ENCODE peak calls at places on chromosomes 6 and 20, in nine cellular contexts. D is IMR-90, C is GM23248, W is fibroblast of lung, H is HepG2, I is astrocyte, X is mammary epithelial cell, J is H1, E is neuronal stem cell. Z is an unnamed sample.

GRCh38 chr6:17336425-17336824 is 55.3 kb downstream of the RBM24 start:
- DNase-seq in D (peak; percentile 96), C (no peak), W (peak; percentile 34), H (no peak), I (peak; percentile 26), X (no peak), J (no peak), E (no peak), Z (no peak)

GRCh38 chr6:148657053-148657452 is 89.8 kb upstream of the UST start:
- DNase-seq in D (peak; percentile 84), C (peak; percentile 92), W (peak; percentile 28), H (no peak), I (peak; percentile 19), X (peak; percentile 47), J (no peak), E (no peak), Z (no peak)

GRCh38 chr6:25154034-25154596 is 125.1 kb upstream of the CARMIL1 start:
- DNase-seq in D (no peak), C (no peak), W (no peak), H (no peak), I (no peak), X (no peak), J (no peak), E (no peak), Z (no peak)

GRCh38 chr6:11770546-11771466 is 7.8 kb downstream of the ADTRP start:
- DNase-seq in D (peak; percentile 100), C (peak; percentile 99), W (peak; percentile 100), H (no peak), I (peak; percentile 100), X (peak; percentile 100), J (peak; percentile 48), E (no peak), Z (no peak)

GRCh38 chr20:50980851-50981713 is 22.5 kb downstream of the MOCS3 start:
- DNase-seq in D (peak; percentile 75), C (peak; percentile 87), W (peak; percentile 50), H (peak; percentile 79), I (peak; percentile 43), X (peak; percentile 52), J (peak; percentile 82), E (peak; percentile 72), Z (peak; percentile 88)

GRCh38 chr6:151051164-151051563 is 185.7 kb downstream of the MTHFD1L start:
- DNase-seq in D (no peak), C (no peak), W (no peak), H (no peak), I (no peak), X (no peak), J (no peak), E (no peak), Z (no peak)

GRCh38 chr6:155377061-155377460 is 62.8 kb upstream of the TFB1M start:
- DNase-seq in D (peak; percentile 96), C (peak; percentile 88), W (peak; percentile 97), H (no peak), I (peak; percentile 97), X (peak; percentile 86), J (no peak), E (no peak), Z (no peak)

GRCh38 chr6:151285121-151285520 is 45.4 kb downstream of the AKAP12 start:
- DNase-seq in D (peak; percentile 80), C (peak; percentile 71), W (peak; percentile 80), H (no peak), I (peak; percentile 77), X (peak; percentile 39), J (no peak), E (no peak), Z (peak; percentile 43)

DNA sequence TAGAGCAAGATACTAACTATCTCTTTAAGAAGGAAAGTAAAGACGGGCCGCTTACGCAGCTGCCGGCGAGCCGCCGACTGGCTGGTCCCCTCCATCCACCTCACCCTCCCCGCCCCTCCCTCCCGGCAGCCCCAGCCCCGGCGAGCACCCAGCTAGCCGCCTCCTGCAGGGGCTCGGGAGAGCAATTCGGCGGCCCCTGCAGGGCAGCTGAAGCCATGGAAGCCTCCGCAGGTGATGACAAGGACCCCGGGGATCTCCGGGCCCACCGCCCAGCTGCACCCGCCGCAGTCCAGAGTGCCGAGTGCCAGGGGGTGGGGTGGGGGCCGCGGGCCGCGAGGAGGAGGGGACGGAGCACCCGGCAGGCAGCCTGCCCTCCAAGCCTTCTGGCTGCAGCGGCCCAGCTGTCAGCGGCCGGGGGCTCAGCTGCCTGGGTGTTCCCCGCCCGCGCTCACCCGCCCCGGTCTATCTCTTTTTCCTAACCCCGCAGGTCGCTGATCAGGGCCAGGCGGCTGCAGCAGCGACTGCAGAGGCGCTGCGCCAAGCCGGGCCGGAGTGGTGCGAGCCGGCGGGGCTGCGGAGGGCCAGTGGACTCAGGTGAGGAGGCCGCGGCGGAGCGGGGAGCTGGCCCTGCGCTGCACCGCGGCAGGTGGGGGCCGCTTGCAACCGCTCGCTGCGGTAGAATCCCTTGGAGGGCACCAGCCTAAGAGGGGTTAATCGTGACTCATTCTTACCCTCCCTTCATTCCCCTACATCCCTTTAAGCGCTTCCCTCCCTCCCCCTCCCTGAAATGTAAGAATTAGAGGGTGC is at the start of gene SNPH:
- DNase-seq in D (peak; percentile 76), C (peak; percentile 87), W (peak; percentile 83), H (no peak), I (peak; percentile 68), X (peak; percentile 73), J (peak; percentile 77), E (peak; percentile 49), Z (peak; percentile 56)
- H3K9ac ChIP-seq in D (peak within 1 kb of the TSS; percentile 81), C (peak within 1 kb of the TSS; percentile 72), W (peak within 1 kb of the TSS; percentile 43), H (peak within 1 kb of the TSS; percentile 1), I (peak within 1 kb of the TSS; percentile 72), X (peak within 1 kb of the TSS; percentile 59), J (no peak within 1 kb of the TSS), E (peak within 1 kb of the TSS; percentile 50), Z (peak within 1 kb of the TSS; percentile 53)

GRCh38 chr6:225121-225721 is 67.1 kb upstream of the DUSP22 start:
- DNase-seq in D (no peak), C (no peak), W (no peak), H (no peak), I (no peak), X (peak; percentile 71), J (no peak), E (no peak), Z (no peak)
- H3K4me1 ChIP-seq in D (peaks cover 7% of the 10 kb centered on the region), C (no peaks in the 10 kb centered on the region), W (no peaks in the 10 kb centered on the region), H (peaks cover 42% of the 10 kb centered on the region), I (peaks cover 9% of the 10 kb centered on the region), X (peaks cover 4% of the 10 kb centered on the region), J (peaks cover 2% of the 10 kb centered on the region), E (peaks cover 7% of the 10 kb centered on the region), Z (no peaks in the 10 kb centered on the region)

GRCh38 chr6:35735452-35735851 is 1.4 kb upstream of the ARMC12 start:
- DNase-seq in D (no peak), C (no peak), W (no peak), H (no peak), I (no peak), X (no peak), J (no peak), E (no peak), Z (no peak)
- H3K9ac ChIP-seq in D (no peak overlapping the region), C (no peak overlapping the region), W (no peak overlapping the region), H (no peak overlapping the region), I (no peak overlapping the region), X (no peak overlapping the region), J (no peak overlapping the region), E (no peak overlapping the region), Z (no peak overlapping the region)

GRCh38 chr6:74768120-74768519 is 437.7 kb downstream of the COL12A1 start:
- DNase-seq in D (no peak), C (peak; percentile 48), W (no peak), H (no peak), I (no peak), X (no peak), J (no peak), E (no peak), Z (no peak)
- H3K4me1 ChIP-seq in D (peaks cover 2% of the 10 kb centered on the region), C (peaks cover 18% of the 10 kb centered on the region), W (no peaks in the 10 kb centered on the region), H (no peaks in the 10 kb centered on the region), I (no peaks in the 10 kb centered on the region), X (no peaks in the 10 kb centered on the region), J (no peaks in the 10 kb centered on the region), E (no peaks in the 10 kb centered on the region), Z (no peaks in the 10 kb centered on the region)

DNA sequence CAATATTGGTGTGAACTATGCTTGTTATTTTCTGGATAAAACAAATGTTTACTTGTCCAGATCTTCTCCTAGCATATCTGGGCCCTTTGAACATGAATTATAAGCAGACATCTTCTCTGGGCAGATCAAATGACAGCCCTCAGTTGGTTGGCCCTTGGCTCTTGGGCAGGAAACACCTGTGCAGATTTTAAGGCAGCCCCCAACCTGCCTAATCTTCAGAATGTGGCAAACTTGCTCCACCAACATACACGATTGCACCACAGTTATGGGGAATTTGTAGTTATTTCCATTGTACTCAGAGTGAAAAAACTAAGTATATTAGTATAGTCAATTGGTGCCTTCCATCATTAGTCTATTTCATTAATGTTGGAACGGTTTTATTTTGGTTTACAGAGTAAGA is 94.9 kb upstream of the KCNK16 start:
- DNase-seq in D (no peak), C (peak; percentile 4), W (no peak), H (no peak), I (no peak), X (no peak), J (no peak), E (no peak), Z (no peak)
- H3K9ac ChIP-seq in D (no peak overlapping the region), C (peak overlapping the region; percentile 58), W (no peak overlapping the region), H (no peak overlapping the region), I (no peak overlapping the region), X (peak overlapping the region; percentile 1), J (no peak overlapping the region), E (no peak overlapping the region), Z (no peak overlapping the region)

GRCh38 chr20:49278036-49278816 is at the start of gene ZNFX1:
- DNase-seq in D (peak; percentile 96), C (peak; percentile 100), W (peak; percentile 94), H (peak; percentile 99), I (peak; percentile 90), X (peak; percentile 97), J (peak; percentile 98), E (peak; percentile 98), Z (peak; percentile 99)
- H3K4me1 ChIP-seq in D (peaks cover 7% of the 10 kb centered on the region), C (peaks cover 38% of the 10 kb centered on the region), W (peaks cover 3% of the 10 kb centered on the region), H (peaks cover 60% of the 10 kb centered on the region), I (peaks cover 36% of the 10 kb centered on the region), X (peaks cover 51% of the 10 kb centered on the region), J (peaks cover 2% of the 10 kb centered on the region), E (peaks cover 7% of the 10 kb centered on the region), Z (peaks cover 51% of the 10 kb centered on the region)